ENCODE peak calls at places on chromosomes 1 and 21, in five cellular contexts. One of them, this sample, is unnamed.

GRCh38 chr21:34307991-34308532 is 55.7 kb upstream of the KCNE2 start:
- DNase-seq in AG09309: no peak
- DNase-seq in HFFc6: no peak
- DNase-seq in fibroblast of pulmonary artery: no peak
- DNase-seq in lower lobe of right lung: no peak
- DNase-seq in this sample: no peak

GRCh38 chr1:53557830-53558784 is 98.9 kb downstream of the DMRTB1 start:
- DNase-seq in HFFc6: no peak
- DNase-seq in AG09309: no peak
- DNase-seq in lower lobe of right lung: peak; percentile 33
- DNase-seq in fibroblast of pulmonary artery: no peak
- DNase-seq in this sample: no peak

GRCh38 chr1:33880298-33880697 is 16.4 kb downstream of the HMGB4 start:
- DNase-seq in lower lobe of right lung: no peak
- DNase-seq in HFFc6: peak; percentile 1
- DNase-seq in fibroblast of pulmonary artery: no peak
- DNase-seq in AG09309: peak; percentile 31
- DNase-seq in this sample: no peak

GRCh38 chr1:40411843-40412242 is 38.3 kb downstream of the SMAP2 start:
- DNase-seq in AG09309: no peak
- DNase-seq in fibroblast of pulmonary artery: no peak
- DNase-seq in HFFc6: no peak
- DNase-seq in lower lobe of right lung: no peak
- DNase-seq in this sample: no peak

GRCh38 chr1:26471201-26471497 is 1.1 kb upstream of the HMGN2 start:
- DNase-seq in lower lobe of right lung: no peak
- DNase-seq in HFFc6: no peak
- DNase-seq in AG09309: no peak
- DNase-seq in fibroblast of pulmonary artery: no peak
- DNase-seq in this sample: no peak

GRCh38 chr1:171999756-172000155 is 158.5 kb downstream of the DNM3 start:
- DNase-seq in AG09309: no peak
- DNase-seq in HFFc6: peak; percentile 47
- DNase-seq in lower lobe of right lung: no peak
- DNase-seq in fibroblast of pulmonary artery: no peak
- DNase-seq in this sample: no peak

GRCh38 chr1:84754376-84754672 is 64.1 kb upstream of the SSX2IP start:
- DNase-seq in AG09309: no peak
- DNase-seq in fibroblast of pulmonary artery: no peak
- DNase-seq in HFFc6: no peak
- DNase-seq in lower lobe of right lung: no peak
- DNase-seq in this sample: no peak

GRCh38 chr1:151838491-151839412 is 868 bp downstream of the C2CD4D start:
- DNase-seq in fibroblast of pulmonary artery: no peak
- DNase-seq in lower lobe of right lung: no peak
- DNase-seq in HFFc6: no peak
- DNase-seq in AG09309: no peak
- DNase-seq in this sample: no peak

GRCh38 chr1:33420870-33421775 is 9.8 kb downstream of the PHC2 start:
- DNase-seq in HFFc6: peak; percentile 60
- DNase-seq in fibroblast of pulmonary artery: peak; percentile 52
- DNase-seq in lower lobe of right lung: no peak
- DNase-seq in AG09309: no peak
- DNase-seq in this sample: no peak

GRCh38 chr1:186386725-186387383 is 11.2 kb downstream of the ODR4 start:
- DNase-seq in HFFc6: no peak
- DNase-seq in AG09309: no peak
- DNase-seq in fibroblast of pulmonary artery: no peak
- DNase-seq in lower lobe of right lung: no peak
- DNase-seq in this sample: no peak

GRCh38 chr1:201322653-201323510 is 39.6 kb downstream of the PKP1 start:
- DNase-seq in lower lobe of right lung: peak; percentile 28
- DNase-seq in fibroblast of pulmonary artery: no peak
- DNase-seq in AG09309: no peak
- DNase-seq in HFFc6: no peak
- DNase-seq in this sample: no peak

GRCh38 chr1:201318504-201319340 is 35.4 kb downstream of the PKP1 start:
- DNase-seq in HFFc6: no peak
- DNase-seq in fibroblast of pulmonary artery: no peak
- DNase-seq in AG09309: no peak
- DNase-seq in lower lobe of right lung: no peak
- DNase-seq in this sample: no peak

GRCh38 chr1:201319631-201320030 is 36.3 kb downstream of the PKP1 start:
- DNase-seq in HFFc6: no peak
- DNase-seq in lower lobe of right lung: peak; percentile 22
- DNase-seq in fibroblast of pulmonary artery: no peak
- DNase-seq in AG09309: no peak
- DNase-seq in this sample: no peak

GRCh38 chr1:201321826-201322390 is 38.6 kb downstream of the PKP1 start:
- DNase-seq in fibroblast of pulmonary artery: no peak
- DNase-seq in lower lobe of right lung: peak; percentile 37
- DNase-seq in AG09309: no peak
- DNase-seq in HFFc6: no peak
- DNase-seq in this sample: no peak

GRCh38 chr1:201320168-201320842 is 37.0 kb downstream of the PKP1 start:
- DNase-seq in fibroblast of pulmonary artery: no peak
- DNase-seq in AG09309: no peak
- DNase-seq in lower lobe of right lung: peak; percentile 38
- DNase-seq in HFFc6: no peak
- DNase-seq in this sample: no peak
- TF ChIP-seq CTCF in fibroblast of pulmonary artery: no peak
- TF ChIP-seq CTCF in AG09309: no peak
- TF ChIP-seq CTCF in lower lobe of right lung: no peak
- TF ChIP-seq CTCF in HFFc6: no peak
- TF ChIP-seq CTCF in this sample: no peak

GRCh38 chr1:29341936-29342335 is 105.6 kb downstream of the PTPRU start:
- DNase-seq in lower lobe of right lung: no peak
- DNase-seq in AG09309: no peak
- DNase-seq in HFFc6: no peak
- DNase-seq in fibroblast of pulmonary artery: peak; percentile 4
- DNase-seq in this sample: no peak

GRCh38 chr1:29343476-29343875 is 107.2 kb downstream of the PTPRU start:
- DNase-seq in HFFc6: no peak
- DNase-seq in AG09309: no peak
- DNase-seq in lower lobe of right lung: no peak
- DNase-seq in fibroblast of pulmonary artery: no peak
- DNase-seq in this sample: no peak

GRCh38 chr1:29344336-29344735 is 108.0 kb downstream of the PTPRU start:
- DNase-seq in fibroblast of pulmonary artery: no peak
- DNase-seq in lower lobe of right lung: no peak
- DNase-seq in AG09309: no peak
- DNase-seq in HFFc6: no peak
- DNase-seq in this sample: no peak

GRCh38 chr1:29342351-29342750 is 106.0 kb downstream of the PTPRU start:
- DNase-seq in AG09309: no peak
- DNase-seq in fibroblast of pulmonary artery: no peak
- DNase-seq in HFFc6: no peak
- DNase-seq in lower lobe of right lung: no peak
- DNase-seq in this sample: no peak

GRCh38 chr1:29343908-29344307 is 107.6 kb downstream of the PTPRU start:
- DNase-seq in HFFc6: no peak
- DNase-seq in AG09309: no peak
- DNase-seq in fibroblast of pulmonary artery: no peak
- DNase-seq in lower lobe of right lung: no peak
- DNase-seq in this sample: no peak
- TF ChIP-seq CTCF in HFFc6: no peak
- TF ChIP-seq CTCF in AG09309: no peak
- TF ChIP-seq CTCF in fibroblast of pulmonary artery: no peak
- TF ChIP-seq CTCF in lower lobe of right lung: no peak
- TF ChIP-seq CTCF in this sample: no peak

DNA sequence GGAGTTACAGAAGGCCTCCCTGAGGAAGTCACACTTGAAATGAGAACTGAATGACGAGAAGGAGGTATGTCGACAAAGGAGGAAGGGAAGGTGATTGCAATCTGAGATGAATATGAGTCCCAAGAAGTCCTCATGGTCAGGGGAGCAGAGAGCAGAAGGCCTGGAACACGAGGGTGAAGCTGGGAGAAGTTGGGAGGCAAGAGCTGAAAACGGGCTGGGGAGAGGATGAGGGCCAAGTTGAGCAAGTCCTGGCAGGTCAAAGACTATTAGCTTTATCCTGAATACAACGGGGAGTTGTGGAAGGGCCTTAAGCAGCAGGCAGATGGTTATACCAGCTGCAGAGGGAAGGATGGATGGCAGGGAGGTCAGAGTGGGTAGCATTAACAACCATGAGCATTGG is 89.5 kb downstream of the KCNJ15 start:
- DNase-seq in AG09309: no peak
- DNase-seq in fibroblast of pulmonary artery: no peak
- DNase-seq in lower lobe of right lung: no peak
- DNase-seq in HFFc6: no peak
- DNase-seq in this sample: no peak
- TF ChIP-seq CTCF in AG09309: no peak
- TF ChIP-seq CTCF in fibroblast of pulmonary artery: no peak
- TF ChIP-seq CTCF in lower lobe of right lung: no peak
- TF ChIP-seq CTCF in HFFc6: no peak
- TF ChIP-seq CTCF in this sample: no peak

DNA sequence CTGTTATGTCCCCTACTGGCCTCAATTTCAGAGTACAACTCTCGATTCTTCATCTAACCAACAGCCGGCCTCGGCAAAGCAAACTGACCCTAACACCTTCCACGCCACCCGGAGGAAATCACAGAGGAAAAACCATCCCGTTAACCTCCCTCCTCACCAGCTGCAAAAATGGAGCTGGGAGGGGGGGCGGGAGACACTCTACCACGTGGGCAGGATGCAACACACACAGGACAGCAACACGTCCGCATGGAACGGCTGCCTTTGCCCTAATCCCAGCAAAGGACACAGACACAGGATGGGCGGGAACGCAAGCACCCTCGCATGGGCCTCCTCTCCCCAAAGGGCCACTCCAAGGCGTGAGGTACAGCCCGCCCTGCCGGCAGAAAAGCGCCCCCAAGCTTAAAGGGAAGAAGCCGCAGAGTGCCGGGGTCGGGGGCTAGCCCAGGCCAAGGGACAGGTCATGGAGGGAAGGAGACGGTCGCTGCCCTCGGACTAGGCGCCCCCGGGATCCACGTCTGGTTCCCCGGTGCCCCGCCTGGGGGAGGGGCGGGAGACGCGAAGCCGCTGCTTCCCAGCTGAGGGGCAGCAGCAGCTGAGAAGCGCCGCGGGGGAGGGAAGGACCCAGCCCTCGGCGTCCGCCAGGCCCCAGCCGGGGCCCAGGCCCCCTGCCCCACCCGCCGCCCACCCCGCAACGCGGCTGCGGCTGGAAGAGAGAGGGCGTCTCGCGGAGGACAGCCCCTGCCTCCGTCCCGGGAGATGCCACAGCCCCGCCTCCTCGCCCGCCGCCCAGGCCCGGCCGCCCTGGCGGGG is 590 bp downstream of the FOXJ3 start:
- DNase-seq in HFFc6: peak; percentile 63
- DNase-seq in AG09309: no peak
- DNase-seq in fibroblast of pulmonary artery: peak; percentile 54
- DNase-seq in lower lobe of right lung: peak; percentile 66
- DNase-seq in this sample: no peak
- TF ChIP-seq CTCF in HFFc6: no peak
- TF ChIP-seq CTCF in AG09309: no peak
- TF ChIP-seq CTCF in fibroblast of pulmonary artery: peak; percentile 12
- TF ChIP-seq CTCF in lower lobe of right lung: no peak
- TF ChIP-seq CTCF in this sample: no peak

GRCh38 chr1:160838876-160839275 is 23.8 kb downstream of the CD244 start:
- DNase-seq in fibroblast of pulmonary artery: no peak
- DNase-seq in lower lobe of right lung: no peak
- DNase-seq in HFFc6: no peak
- DNase-seq in AG09309: no peak
- DNase-seq in this sample: no peak

GRCh38 chr1:160834945-160835565 is 27.6 kb downstream of the CD244 start:
- DNase-seq in fibroblast of pulmonary artery: peak; percentile 69
- DNase-seq in HFFc6: peak; percentile 32
- DNase-seq in lower lobe of right lung: no peak
- DNase-seq in AG09309: no peak
- DNase-seq in this sample: no peak

GRCh38 chr1:160836981-160837557 is 25.6 kb downstream of the CD244 start:
- DNase-seq in lower lobe of right lung: no peak
- DNase-seq in AG09309: no peak
- DNase-seq in HFFc6: no peak
- DNase-seq in fibroblast of pulmonary artery: peak; percentile 17
- DNase-seq in this sample: no peak

GRCh38 chr1:160836561-160836960 is 26.1 kb downstream of the CD244 start:
- DNase-seq in HFFc6: no peak
- DNase-seq in lower lobe of right lung: no peak
- DNase-seq in fibroblast of pulmonary artery: no peak
- DNase-seq in AG09309: no peak
- DNase-seq in this sample: no peak

GRCh38 chr1:160837558-160838205 is 25.0 kb downstream of the CD244 start:
- DNase-seq in lower lobe of right lung: peak; percentile 53
- DNase-seq in HFFc6: peak; percentile 57
- DNase-seq in AG09309: no peak
- DNase-seq in fibroblast of pulmonary artery: peak; percentile 6
- DNase-seq in this sample: no peak
- TF ChIP-seq CTCF in lower lobe of right lung: peak; percentile 8
- TF ChIP-seq CTCF in HFFc6: no peak
- TF ChIP-seq CTCF in AG09309: no peak
- TF ChIP-seq CTCF in fibroblast of pulmonary artery: no peak
- TF ChIP-seq CTCF in this sample: no peak

GRCh38 chr1:11289064-11289463 is 16.1 kb downstream of the UBIAD1 start:
- DNase-seq in fibroblast of pulmonary artery: no peak
- DNase-seq in lower lobe of right lung: no peak
- DNase-seq in AG09309: no peak
- DNase-seq in HFFc6: no peak
- DNase-seq in this sample: no peak

GRCh38 chr1:11286735-11287410 is 13.9 kb downstream of the UBIAD1 start:
- DNase-seq in HFFc6: no peak
- DNase-seq in lower lobe of right lung: no peak
- DNase-seq in AG09309: no peak
- DNase-seq in fibroblast of pulmonary artery: peak; percentile 7
- DNase-seq in this sample: no peak

GRCh38 chr1:11284784-11285183 is 11.8 kb downstream of the UBIAD1 start:
- DNase-seq in HFFc6: no peak
- DNase-seq in AG09309: no peak
- DNase-seq in fibroblast of pulmonary artery: no peak
- DNase-seq in lower lobe of right lung: no peak
- DNase-seq in this sample: no peak

GRCh38 chr1:11283148-11283547 is 10.2 kb downstream of the UBIAD1 start:
- DNase-seq in lower lobe of right lung: no peak
- DNase-seq in HFFc6: no peak
- DNase-seq in fibroblast of pulmonary artery: no peak
- DNase-seq in AG09309: no peak
- DNase-seq in this sample: no peak

GRCh38 chr1:11285883-11286734 is 13.1 kb downstream of the UBIAD1 start:
- DNase-seq in HFFc6: peak; percentile 18
- DNase-seq in AG09309: no peak
- DNase-seq in fibroblast of pulmonary artery: peak; percentile 49
- DNase-seq in lower lobe of right lung: no peak
- DNase-seq in this sample: no peak
- TF ChIP-seq CTCF in HFFc6: peak; percentile 70
- TF ChIP-seq CTCF in AG09309: peak; percentile 23
- TF ChIP-seq CTCF in fibroblast of pulmonary artery: peak; percentile 32
- TF ChIP-seq CTCF in lower lobe of right lung: no peak
- TF ChIP-seq CTCF in this sample: peak; percentile 22

This sample was measured in AG09319.